ENCODE peak calls at places on chromosomes 13 and 19, in four cellular contexts. P is K562, A is HepG2, Q is GM12878. T is an unnamed sample.

GRCh38 chr19:3983936-3984583 is 1.2 kb downstream of the EEF2 start:
- DNase-seq in P (peak), A (no peak), Q (no peak), T (no peak)

GRCh38 chr19:18895828-18896341 is at the start of gene CERS1:
- DNase-seq in P (peak), A (no peak), Q (no peak), T (peak)

GRCh38 chr13:60645552-60646138 is 248.6 kb downstream of the TDRD3 start:
- DNase-seq in P (no peak), A (no peak), Q (no peak), T (no peak)

GRCh38 chr13:69704311-69704710 is 403.3 kb upstream of the ATXN8OS start:
- DNase-seq in P (no peak), A (no peak), Q (no peak), T (no peak)

GRCh38 chr13:27927444-27928352 is 7.9 kb downstream of the PDX1 start:
- DNase-seq in P (no peak), A (no peak), Q (no peak), T (peak)

GRCh38 chr19:45253396-45254027 is 2.4 kb downstream of the MARK4 start:
- DNase-seq in P (no peak), A (no peak), Q (no peak), T (no peak)

GRCh38 chr13:32883501-32883900 is 132.7 kb upstream of the KL start:
- DNase-seq in P (no peak), A (no peak), Q (no peak), T (no peak)

GRCh38 chr19:15264061-15264932 is 32.0 kb upstream of the EPHX3 start:
- DNase-seq in P (peak), A (peak), Q (no peak), T (peak)

GRCh38 chr19:6720369-6721112 is at the start of gene C3:
- DNase-seq in P (no peak), A (peak), Q (no peak), T (no peak)

GRCh38 chr13:98939552-98940306 is 38.1 kb downstream of the DOCK9 start:
- DNase-seq in P (no peak), A (no peak), Q (no peak), T (no peak)

GRCh38 chr19:42422576-42423461 is 4.4 kb downstream of the LIPE start:
- DNase-seq in P (no peak), A (peak), Q (no peak), T (peak)

GRCh38 chr13:106755542-106755941 is 187.6 kb upstream of the ARGLU1 start:
- DNase-seq in P (no peak), A (no peak), Q (no peak), T (no peak)

GRCh38 chr13:69274231-69274630 is 833.4 kb upstream of the ATXN8OS start:
- DNase-seq in P (no peak), A (no peak), Q (no peak), T (no peak)

GRCh38 chr19:47309038-47309437 is 623 bp upstream of the C5AR1 start:
- DNase-seq in P (no peak), A (no peak), Q (no peak), T (no peak)

GRCh38 chr13:25827986-25828385 is 223.8 kb downstream of the SHISA2 start:
- DNase-seq in P (no peak), A (no peak), Q (no peak), T (no peak)

GRCh38 chr13:27419333-27419732 is 5.1 kb upstream of the GTF3A start:
- DNase-seq in P (no peak), A (no peak), Q (no peak), T (no peak)

GRCh38 chr19:55069137-55069858 is 6.3 kb upstream of the RDH13 start:
- DNase-seq in P (peak), A (no peak), Q (no peak), T (peak)

GRCh38 chr19:38655148-38655824 is 7.8 kb downstream of the ACTN4 start:
- DNase-seq in P (no peak), A (no peak), Q (no peak), T (no peak)

GRCh38 chr19:38656171-38656981 is 8.9 kb downstream of the ACTN4 start:
- DNase-seq in P (no peak), A (peak), Q (no peak), T (no peak)

GRCh38 chr19:38660724-38661123 is 13.3 kb downstream of the ACTN4 start:
- DNase-seq in P (no peak), A (no peak), Q (no peak), T (no peak)

GRCh38 chr19:38658462-38659306 is 11.2 kb downstream of the ACTN4 start:
- DNase-seq in P (no peak), A (peak), Q (no peak), T (no peak)

GRCh38 chr19:38657633-38658222 is 10.3 kb downstream of the ACTN4 start:
- DNase-seq in P (no peak), A (no peak), Q (no peak), T (no peak)
- TF ChIP-seq SP1 in P (no peak), A (no peak), Q (no peak), T (no peak)

DNA sequence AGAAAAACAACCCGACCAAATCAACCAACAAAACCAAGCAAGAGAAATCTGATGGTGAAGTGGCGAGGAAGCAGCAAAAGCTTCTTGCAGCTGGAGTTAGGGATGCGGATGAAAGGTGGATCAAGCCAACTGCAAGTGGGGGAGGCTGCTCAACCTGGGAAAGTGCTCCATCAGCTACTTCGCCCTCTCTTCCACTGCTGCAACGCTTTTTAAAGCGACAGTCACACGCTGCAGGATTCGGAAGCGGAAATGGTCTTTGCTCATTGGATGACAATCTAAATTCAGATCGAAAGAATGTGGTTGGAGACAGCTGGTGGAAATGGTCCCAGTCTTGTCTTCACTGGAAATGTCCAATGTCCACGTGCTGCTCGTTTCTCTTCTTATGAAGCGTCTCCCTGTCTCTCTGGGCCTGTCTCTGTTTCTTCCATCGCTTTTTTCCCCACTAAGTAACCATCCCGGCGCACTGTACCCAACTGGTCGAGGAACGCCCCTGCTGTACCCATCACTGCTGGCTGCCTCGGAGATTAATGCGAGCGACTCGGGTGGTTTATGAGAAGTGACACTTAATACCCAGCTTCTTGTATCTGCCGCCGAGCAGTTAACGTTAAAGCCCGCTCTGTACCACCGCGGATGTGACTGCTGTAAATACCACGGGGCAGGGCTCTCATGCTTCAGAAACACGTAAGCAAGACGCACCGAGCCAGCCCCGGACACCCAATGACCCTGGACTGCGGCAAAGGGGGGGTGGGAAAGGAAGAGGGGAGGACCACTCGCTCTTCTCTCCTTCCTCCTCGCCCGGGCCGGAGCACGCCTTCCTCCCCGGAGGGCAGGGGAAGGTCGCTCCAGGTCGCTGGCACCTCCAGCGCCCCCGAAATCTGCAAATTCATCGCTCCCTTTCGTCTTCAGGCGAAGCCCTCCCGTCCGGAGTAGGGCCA is 1.9 kb upstream of the FGF9 start:
- DNase-seq in P (no peak), A (no peak), Q (no peak), T (peak)
- TF ChIP-seq CBFB in P (no peak), A (no peak), Q (no peak), T (no peak)

GRCh38 chr19:1272423-1273262 is 2.7 kb upstream of the FAM174C start:
- DNase-seq in P (no peak), A (no peak), Q (no peak), T (no peak)

GRCh38 chr19:1271528-1272422 is 2.6 kb downstream of the CIRBP start:
- DNase-seq in P (no peak), A (no peak), Q (no peak), T (no peak)

GRCh38 chr19:1274852-1275259 is 474 bp upstream of the FAM174C start:
- DNase-seq in P (no peak), A (no peak), Q (no peak), T (no peak)

GRCh38 chr19:1274081-1274851 is 1.1 kb upstream of the FAM174C start:
- DNase-seq in P (no peak), A (no peak), Q (no peak), T (no peak)

GRCh38 chr19:1273263-1274041 is 1.9 kb upstream of the FAM174C start:
- DNase-seq in P (no peak), A (no peak), Q (no peak), T (no peak)
- TF ChIP-seq NR2C2 in P (no peak), A (no peak), Q (no peak), T (no peak)

GRCh38 chr13:21619633-21620220 is 15.8 kb upstream of the MICU2 start:
- DNase-seq in P (no peak), A (no peak), Q (no peak), T (no peak)

GRCh38 chr13:21620858-21621257 is 16.9 kb upstream of the MICU2 start:
- DNase-seq in P (no peak), A (no peak), Q (no peak), T (no peak)

DNA sequence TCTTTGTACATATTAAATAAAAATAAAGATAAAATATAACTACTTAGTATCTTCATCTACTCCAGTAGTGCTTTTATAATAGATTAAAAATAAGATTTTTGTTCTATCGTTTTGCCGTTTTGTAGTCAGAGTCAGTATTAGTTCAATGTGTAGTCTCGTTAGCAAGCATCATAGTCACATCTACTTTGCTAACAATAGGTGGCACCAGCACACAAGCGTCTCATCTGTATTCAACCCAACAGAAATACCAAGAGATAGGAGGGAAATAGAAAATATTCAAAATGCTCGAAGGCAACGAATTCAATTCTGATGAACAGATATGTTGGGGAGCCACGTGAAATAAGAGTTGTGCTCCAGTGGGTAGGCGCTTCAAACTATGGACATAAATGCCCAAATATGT is 21.4 kb upstream of the MICU2 start:
- DNase-seq in P (no peak), A (peak), Q (no peak), T (no peak)
- TF ChIP-seq SP1 in P (no peak), A (no peak), Q (no peak), T (no peak)

DNA sequence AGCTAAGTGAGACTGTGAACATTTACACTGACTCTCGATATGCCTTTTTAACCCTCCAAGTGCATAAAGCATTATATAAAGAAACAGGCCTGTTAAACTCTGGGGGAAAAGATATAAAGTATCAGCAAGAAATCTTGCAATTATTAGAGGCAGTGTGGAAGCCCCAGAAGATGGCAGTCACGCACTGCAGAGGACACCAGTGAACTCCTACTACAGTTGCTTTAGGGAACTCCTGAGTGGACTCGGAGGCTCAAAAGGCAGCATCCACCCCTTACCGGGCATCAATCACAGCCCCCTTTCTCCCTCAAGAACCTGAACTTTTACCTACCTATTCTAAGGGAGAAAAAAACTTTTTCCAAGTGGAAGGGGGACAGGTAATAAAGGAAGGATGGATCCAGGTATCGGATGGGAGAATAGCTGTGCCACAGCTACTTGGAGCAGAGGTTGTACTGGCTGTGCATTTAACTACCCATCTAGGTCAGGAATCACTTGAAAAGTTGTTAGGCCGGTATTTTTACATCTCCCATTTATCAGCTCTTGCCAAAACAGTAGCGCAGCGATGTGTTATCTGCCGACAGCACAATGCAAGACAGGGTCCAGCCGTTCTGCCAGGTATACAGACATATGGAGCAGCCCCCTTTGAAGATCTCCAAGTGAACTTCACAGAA is 80.1 kb downstream of the ZNF486 start:
- DNase-seq in P (no peak), A (no peak), Q (no peak), T (peak)
- TF ChIP-seq CBFB in P (no peak), A (no peak), Q (no peak), T (no peak)